ENCODE peak calls at places on chromosome 9, in eight cellular contexts. C is A673, F is A549, V is heart right ventricle, G is fibroblast of lung, T is neural progenitor cell, X is right lobe of liver, K is IMR-90. Y is an unnamed sample. For H3K4me1, the result is how much of the 10 kb centered on the place peaks cover.

GRCh38 chr9:131478421-131478868 is 24.3 kb upstream of the POMT1 start:
- DNase-seq in C (peak), F (peak), V (peak), G (peak), T (peak), X (no peak), K (no peak), Y (peak)

GRCh38 chr9:137339045-137339444 is 37.0 kb upstream of the NRARP start:
- DNase-seq in C (no peak), F (no peak), V (no peak), G (no peak), T (no peak), X (no peak), K (peak), Y (no peak)

GRCh38 chr9:69675563-69675962 is 3.4 kb upstream of the APBA1 start:
- DNase-seq in C (no peak), F (no peak), V (no peak), G (no peak), T (no peak), X (no peak), K (no peak), Y (no peak)

GRCh38 chr9:11206925-11207324 is 594.1 kb upstream of the PTPRD start:
- DNase-seq in C (no peak), F (no peak), V (no peak), G (no peak), T (no peak), X (no peak), K (no peak), Y (no peak)

GRCh38 chr9:33049680-33050361 is 24.7 kb downstream of the DNAJA1 start:
- DNase-seq in C (no peak), F (no peak), V (no peak), G (no peak), T (no peak), X (no peak), K (no peak), Y (no peak)

GRCh38 chr9:136312436-136312835 is 8.5 kb upstream of the CCDC187 start:
- DNase-seq in C (peak), F (peak), V (no peak), G (peak), T (peak), X (no peak), K (peak), Y (peak)

GRCh38 chr9:4196376-4196775 is 103.5 kb downstream of the GLIS3 start:
- DNase-seq in C (no peak), F (no peak), V (no peak), G (no peak), T (no peak), X (no peak), K (peak), Y (no peak)

GRCh38 chr9:131840751-131841702 is 101.2 kb upstream of the RAPGEF1 start:
- DNase-seq in C (no peak), F (no peak), V (no peak), G (no peak), T (no peak), X (no peak), K (no peak), Y (no peak)

GRCh38 chr9:72401396-72401795 is 36.4 kb upstream of the ZFAND5 start:
- DNase-seq in C (no peak), F (no peak), V (no peak), G (no peak), T (peak), X (no peak), K (no peak), Y (no peak)

GRCh38 chr9:13354733-13355132 is 75.2 kb upstream of the MPDZ start:
- DNase-seq in C (no peak), F (no peak), V (no peak), G (peak), T (no peak), X (no peak), K (peak), Y (no peak)

GRCh38 chr9:96047116-96047639 is 171.7 kb downstream of the ERCC6L2 start:
- DNase-seq in C (no peak), F (no peak), V (no peak), G (no peak), T (no peak), X (no peak), K (no peak), Y (no peak)

GRCh38 chr9:95266649-95267048 is 50.9 kb downstream of the FANCC start:
- DNase-seq in C (no peak), F (no peak), V (no peak), G (no peak), T (no peak), X (no peak), K (no peak), Y (peak)

GRCh38 chr9:16180546-16180945 is 627.7 kb downstream of the CCDC171 start:
- DNase-seq in C (no peak), F (no peak), V (no peak), G (no peak), T (no peak), X (no peak), K (peak), Y (no peak)

GRCh38 chr9:16236326-16236725 is 634.1 kb downstream of the BNC2 start:
- DNase-seq in C (no peak), F (no peak), V (no peak), G (peak), T (no peak), X (no peak), K (peak), Y (no peak)

GRCh38 chr9:72220589-72220988 is 71.3 kb downstream of the GDA start:
- DNase-seq in C (no peak), F (no peak), V (no peak), G (no peak), T (no peak), X (no peak), K (no peak), Y (no peak)

GRCh38 chr9:103471241-103471640 is 476.1 kb downstream of the CYLC2 start:
- DNase-seq in C (no peak), F (no peak), V (no peak), G (no peak), T (no peak), X (no peak), K (no peak), Y (no peak)

GRCh38 chr9:129697111-129697955 is 31.9 kb downstream of the PRRX2 start:
- DNase-seq in C (peak), F (peak), V (peak), G (peak), T (peak), X (no peak), K (peak), Y (no peak)

GRCh38 chr9:532707-533106 is 308.8 kb upstream of the DMRT1 start:
- DNase-seq in C (no peak), F (no peak), V (no peak), G (no peak), T (no peak), X (no peak), K (no peak), Y (no peak)

GRCh38 chr9:5263568-5264218 is 32.5 kb downstream of the INSL4 start:
- DNase-seq in C (peak), F (peak), V (no peak), G (peak), T (peak), X (no peak), K (no peak), Y (no peak)

GRCh38 chr9:14565352-14565956 is 127.8 kb downstream of the ZDHHC21 start:
- DNase-seq in C (no peak), F (no peak), V (no peak), G (no peak), T (no peak), X (no peak), K (no peak), Y (no peak)

GRCh38 chr9:71472400-71472799 is 295.9 kb downstream of the CEMIP2 start:
- DNase-seq in C (no peak), F (no peak), V (no peak), G (no peak), T (peak), X (no peak), K (no peak), Y (no peak)

GRCh38 chr9:86263876-86264275 is 4.4 kb upstream of the C9orf153 start:
- DNase-seq in C (no peak), F (no peak), V (no peak), G (no peak), T (no peak), X (no peak), K (peak), Y (no peak)

GRCh38 chr9:131676431-131676972 is 63.4 kb downstream of the RAPGEF1 start:
- DNase-seq in C (no peak), F (no peak), V (no peak), G (no peak), T (no peak), X (no peak), K (no peak), Y (peak)

GRCh38 chr9:109745335-109746283 is 34.4 kb upstream of the PALM2AKAP2 start:
- DNase-seq in C (peak), F (no peak), V (peak), G (peak), T (peak), X (no peak), K (peak), Y (no peak)

GRCh38 chr9:21677834-21678233 is 124.6 kb upstream of the MTAP start:
- DNase-seq in C (peak), F (peak), V (no peak), G (peak), T (no peak), X (no peak), K (peak), Y (no peak)

GRCh38 chr9:92501671-92502393 is 19.5 kb upstream of the ASPN start:
- DNase-seq in C (peak), F (peak), V (no peak), G (peak), T (peak), X (peak), K (peak), Y (no peak)

GRCh38 chr9:83992407-83992806 is 11.8 kb downstream of the RMI1 start:
- DNase-seq in C (no peak), F (no peak), V (no peak), G (peak), T (no peak), X (no peak), K (peak), Y (no peak)

GRCh38 chr9:92405770-92406169 is 1.4 kb upstream of the OGN start:
- DNase-seq in C (no peak), F (no peak), V (no peak), G (no peak), T (no peak), X (no peak), K (no peak), Y (no peak)

GRCh38 chr9:137467161-137467581 is 8.0 kb upstream of the NSMF start:
- DNase-seq in C (no peak), F (no peak), V (no peak), G (no peak), T (no peak), X (no peak), K (no peak), Y (no peak)

GRCh38 chr9:37377688-37378612 is 44.5 kb upstream of the GRHPR start:
- DNase-seq in C (no peak), F (no peak), V (no peak), G (no peak), T (no peak), X (no peak), K (no peak), Y (no peak)

GRCh38 chr9:135359764-135360163 is 119.8 kb upstream of the PPP1R26 start:
- DNase-seq in C (no peak), F (no peak), V (no peak), G (no peak), T (no peak), X (no peak), K (no peak), Y (no peak)

GRCh38 chr9:11646831-11647230 is 1034.0 kb upstream of the PTPRD start:
- DNase-seq in C (no peak), F (no peak), V (no peak), G (no peak), T (no peak), X (no peak), K (no peak), Y (no peak)

GRCh38 chr9:110748251-110748893 is 79.8 kb downstream of the MUSK start:
- DNase-seq in C (no peak), F (no peak), V (no peak), G (no peak), T (no peak), X (no peak), K (no peak), Y (no peak)

GRCh38 chr9:131503626-131504465 is 1.1 kb downstream of the POMT1 start:
- DNase-seq in C (peak), F (peak), V (no peak), G (peak), T (peak), X (no peak), K (peak), Y (peak)

GRCh38 chr9:110977259-110977709 is 61.0 kb downstream of the LPAR1 start:
- DNase-seq in C (peak), F (peak), V (no peak), G (peak), T (no peak), X (no peak), K (peak), Y (no peak)

GRCh38 chr9:87580941-87581438 is 83.3 kb downstream of the DAPK1 start:
- DNase-seq in C (no peak), F (no peak), V (no peak), G (no peak), T (no peak), X (no peak), K (no peak), Y (no peak)

GRCh38 chr9:30349526-30350513 is 2034.6 kb upstream of the ACO1 start:
- DNase-seq in C (no peak), F (no peak), V (no peak), G (no peak), T (no peak), X (no peak), K (no peak), Y (no peak)

GRCh38 chr9:110248361-110248760 is 7.9 kb downstream of the TXN start:
- DNase-seq in C (no peak), F (no peak), V (no peak), G (no peak), T (no peak), X (no peak), K (no peak), Y (no peak)

GRCh38 chr9:98851730-98852462 is 44.4 kb downstream of the GALNT12 start:
- DNase-seq in C (no peak), F (no peak), V (no peak), G (no peak), T (no peak), X (no peak), K (peak), Y (peak)

GRCh38 chr9:131554865-131555351 is 9.6 kb downstream of the PRRT1B start:
- DNase-seq in C (no peak), F (no peak), V (no peak), G (no peak), T (peak), X (no peak), K (no peak), Y (no peak)

DNA sequence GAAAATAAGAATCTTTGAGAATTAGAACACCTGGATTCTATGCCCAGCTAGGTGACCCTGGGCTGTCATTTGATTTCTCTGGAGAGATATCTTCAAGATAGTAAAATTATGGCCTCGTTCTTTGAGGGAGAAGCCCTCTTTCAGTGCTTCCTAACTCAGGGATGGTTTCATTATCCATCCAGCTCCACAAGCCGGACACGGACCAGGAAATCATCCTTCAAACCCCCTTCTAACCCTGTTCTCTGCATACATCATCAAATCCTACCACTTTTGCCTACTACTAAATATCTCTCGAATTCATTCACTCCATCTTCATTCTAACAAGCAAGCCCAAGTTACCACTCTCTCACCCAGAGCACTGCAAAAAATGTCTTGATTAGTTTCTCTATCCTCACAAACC is 57.2 kb downstream of the MAPKAP1 start:
- DNase-seq in C (no peak), F (no peak), V (no peak), G (no peak), T (no peak), X (no peak), K (no peak), Y (no peak)
- H3K4me1 ChIP-seq in C (under half), F (under half), V (under half), G (under half), T (half or more), X (under half), K (under half), Y (under half)

GRCh38 chr9:133239533-133240090 is 30.6 kb upstream of the OBP2B start:
- DNase-seq in C (no peak), F (no peak), V (no peak), G (no peak), T (no peak), X (no peak), K (no peak), Y (no peak)

GRCh38 chr9:133242991-133243390 is 32.0 kb downstream of the ABO start:
- DNase-seq in C (no peak), F (no peak), V (no peak), G (no peak), T (no peak), X (no peak), K (no peak), Y (no peak)

GRCh38 chr9:133238272-133238850 is 29.3 kb upstream of the OBP2B start:
- DNase-seq in C (peak), F (peak), V (peak), G (peak), T (peak), X (peak), K (no peak), Y (no peak)

GRCh38 chr9:133238851-133239532 is 29.9 kb upstream of the OBP2B start:
- DNase-seq in C (peak), F (peak), V (peak), G (peak), T (peak), X (peak), K (peak), Y (peak)

GRCh38 chr9:133242241-133242640 is 32.8 kb downstream of the ABO start:
- DNase-seq in C (no peak), F (no peak), V (no peak), G (no peak), T (no peak), X (no peak), K (no peak), Y (no peak)
- H3K27ac ChIP-seq in C (no peak), F (no peak), V (no peak), G (no peak), T (no peak), X (no peak), K (no peak), Y (no peak)

GRCh38 chr9:124290743-124291554 is 33.2 kb downstream of the NEK6 start:
- DNase-seq in C (peak), F (no peak), V (no peak), G (no peak), T (no peak), X (no peak), K (no peak), Y (no peak)
- H3K4me1 ChIP-seq in C (under half), F (half or more), V (half or more), G (half or more), T (under half), X (half or more), K (half or more), Y (under half)

DNA sequence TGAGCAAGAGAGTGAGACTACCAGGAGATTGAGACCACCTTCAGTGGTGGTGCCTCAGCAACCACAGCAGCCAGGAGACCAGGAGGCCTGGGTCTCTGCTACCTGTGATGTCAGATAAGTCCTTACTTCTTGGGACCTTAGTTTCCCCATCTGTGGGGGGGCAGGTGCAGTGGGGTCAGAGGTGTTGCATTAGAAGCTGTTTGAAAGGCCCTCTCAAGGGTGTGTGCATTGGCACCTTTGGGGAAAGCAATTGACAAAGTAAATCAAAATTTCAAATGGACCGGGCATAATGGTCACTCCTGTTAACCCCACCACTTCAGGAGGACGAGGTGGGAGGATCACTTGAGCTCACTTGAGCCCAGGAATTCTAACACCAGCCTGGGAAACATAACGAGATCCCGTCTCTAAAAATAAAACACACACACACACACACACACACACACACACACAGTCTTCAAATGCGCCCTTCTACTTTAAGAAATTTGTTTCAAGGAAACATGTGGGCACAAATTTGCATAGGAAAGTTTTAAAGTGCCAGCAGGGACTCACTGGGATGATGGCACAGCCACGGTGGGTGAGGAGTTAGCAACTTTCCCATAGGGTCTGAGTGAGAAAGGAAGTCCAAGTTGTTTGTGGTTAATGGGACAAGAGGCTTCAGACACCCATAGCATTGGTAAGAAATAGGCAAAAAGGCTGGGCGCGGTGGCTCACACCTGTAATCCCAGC is 1.3 kb upstream of the AK1 start:
- DNase-seq in C (peak), F (no peak), V (no peak), G (no peak), T (no peak), X (no peak), K (no peak), Y (no peak)
- H3K27ac ChIP-seq in C (no peak), F (no peak), V (no peak), G (no peak), T (no peak), X (no peak), K (no peak), Y (no peak)

GRCh38 chr9:75104607-75105006 is 16.3 kb downstream of the OSTF1 start:
- DNase-seq in C (no peak), F (no peak), V (no peak), G (no peak), T (no peak), X (no peak), K (no peak), Y (no peak)
- H3K4me1 ChIP-seq in C (under half), F (under half), V (under half), G (under half), T (under half), X (under half), K (under half), Y (under half)

GRCh38 chr9:114909657-114910056 is 20.7 kb downstream of the TNFSF8 start:
- DNase-seq in C (no peak), F (no peak), V (no peak), G (no peak), T (no peak), X (no peak), K (no peak), Y (no peak)

GRCh38 chr9:114908104-114908621 is 22.2 kb downstream of the TNFSF8 start:
- DNase-seq in C (no peak), F (peak), V (no peak), G (no peak), T (no peak), X (no peak), K (peak), Y (peak)

GRCh38 chr9:114910541-114910940 is 19.9 kb downstream of the TNFSF8 start:
- DNase-seq in C (no peak), F (no peak), V (no peak), G (no peak), T (no peak), X (no peak), K (no peak), Y (no peak)

GRCh38 chr9:114906922-114907571 is 23.3 kb downstream of the TNFSF8 start:
- DNase-seq in C (peak), F (peak), V (no peak), G (peak), T (peak), X (no peak), K (peak), Y (no peak)

GRCh38 chr9:114908796-114909448 is 21.5 kb downstream of the TNFSF8 start:
- DNase-seq in C (no peak), F (no peak), V (no peak), G (no peak), T (no peak), X (no peak), K (peak), Y (no peak)
- H3K27ac ChIP-seq in C (no peak), F (peak), V (no peak), G (no peak), T (no peak), X (no peak), K (no peak), Y (peak)